ENCODE peak calls at places on chromosomes 7 and 10, in eight cellular contexts. C is gastrocnemius medialis, J is cardiac muscle cell, A is B cell, G is tibial artery, F is bronchial epithelial cell, H is retinal pigment epithelial cell, N is brain microvascular endothelial cell. K is an unnamed sample.

GRCh38 chr7:42980084-42980483 is 47.9 kb downstream of the MRPL32 start:
- DNase-seq in J (no peak), A (no peak), C (no peak), G (no peak), F (no peak), N (no peak), H (no peak), K (no peak)

GRCh38 chr7:131292141-131292905 is 35.4 kb upstream of the MKLN1 start:
- DNase-seq in C (no peak), G (no peak), F (no peak), J (no peak), A (no peak), H (no peak), N (no peak), K (no peak)

GRCh38 chr7:106313966-106314365 is 29.2 kb upstream of the NAMPT start:
- DNase-seq in N (no peak), A (no peak), H (no peak), C (no peak), J (no peak), G (no peak), F (no peak), K (no peak)

GRCh38 chr10:126256864-126257263 is 131.4 kb downstream of the ADAM12 start:
- DNase-seq in N (no peak), C (no peak), J (no peak), H (no peak), A (no peak), F (no peak), G (no peak), K (no peak)

GRCh38 chr7:153381275-153382119 is 621.9 kb downstream of the ACTR3B start:
- DNase-seq in G (no peak), A (no peak), F (no peak), J (no peak), N (no peak), H (no peak), C (no peak), K (no peak)

GRCh38 chr10:124009616-124010015 is 83.8 kb downstream of the CHST15 start:
- DNase-seq in H (no peak), G (no peak), J (no peak), N (no peak), A (no peak), C (no peak), F (no peak), K (no peak)

GRCh38 chr7:29494350-29494749 is 69.3 kb upstream of the PRR15 start:
- DNase-seq in N (no peak), G (no peak), C (no peak), A (no peak), J (peak), F (no peak), H (peak), K (no peak)

GRCh38 chr7:99928994-99929729 is at the start of gene GJC3:
- DNase-seq in H (no peak), A (peak), N (peak), C (no peak), J (peak), G (no peak), F (peak), K (no peak)

GRCh38 chr10:116658152-116658551 is 37.4 kb downstream of the PNLIPRP2 start:
- DNase-seq in J (no peak), C (no peak), N (no peak), F (no peak), A (no peak), G (no peak), H (no peak), K (no peak)

GRCh38 chr7:36604801-36605200 is 119.5 kb downstream of the AOAH start:
- DNase-seq in F (peak), G (no peak), H (no peak), J (no peak), C (no peak), N (no peak), A (no peak), K (peak)

GRCh38 chr10:49243139-49243538 is 54.9 kb upstream of the TMEM273 start:
- DNase-seq in G (no peak), J (no peak), C (no peak), H (no peak), A (no peak), F (no peak), N (no peak), K (no peak)

GRCh38 chr7:16504019-16504418 is 22.6 kb upstream of the LRRC72 start:
- DNase-seq in A (no peak), N (peak), C (no peak), H (no peak), G (no peak), J (peak), F (peak), K (peak)

GRCh38 chr10:52644678-52645434 is 127.7 kb downstream of the MBL2 start:
- DNase-seq in C (peak), J (peak), A (no peak), F (peak), N (peak), G (no peak), H (peak), K (no peak)

GRCh38 chr10:80155696-80156215 is 23.2 kb downstream of the PLAC9 start:
- DNase-seq in C (no peak), J (no peak), H (no peak), N (no peak), F (no peak), A (no peak), G (no peak), K (no peak)

GRCh38 chr10:106582291-106582690 is 582.2 kb downstream of the SORCS1 start:
- DNase-seq in N (no peak), C (no peak), F (peak), A (no peak), G (no peak), H (peak), J (peak), K (no peak)

GRCh38 chr10:32114500-32114899 is 58.3 kb upstream of the KIF5B start:
- DNase-seq in J (no peak), F (no peak), H (no peak), N (no peak), A (no peak), C (no peak), G (no peak), K (no peak)

GRCh38 chr7:33806284-33807157 is 98.8 kb upstream of the BMPER start:
- DNase-seq in H (no peak), J (peak), G (no peak), F (peak), C (no peak), A (no peak), N (peak), K (no peak)

GRCh38 chr10:27240891-27241639 is 468 bp upstream of the ACBD5 start:
- DNase-seq in A (peak), H (no peak), F (peak), J (no peak), G (no peak), N (no peak), C (no peak), K (no peak)

GRCh38 chr7:90613088-90613498 is 17.0 kb downstream of the CDK14 start:
- DNase-seq in F (no peak), N (no peak), A (no peak), J (peak), C (no peak), G (no peak), H (no peak), K (no peak)

GRCh38 chr10:104334965-104335650 is 3.2 kb downstream of the ITPRIP start:
- DNase-seq in C (no peak), J (no peak), H (no peak), N (no peak), A (no peak), G (no peak), F (peak), K (no peak)

GRCh38 chr7:17580141-17580540 is 281.7 kb downstream of the AHR start:
- DNase-seq in C (no peak), A (no peak), H (no peak), G (no peak), J (peak), N (peak), F (peak), K (no peak)

GRCh38 chr7:47651355-47652317 is 69.7 kb upstream of the TNS3 start:
- DNase-seq in N (peak), G (peak), C (no peak), H (peak), F (peak), A (no peak), J (peak), K (peak)

GRCh38 chr7:28990200-28990960 is 32.2 kb upstream of the TRIL start:
- DNase-seq in G (peak), J (peak), H (no peak), C (peak), A (no peak), F (no peak), N (peak), K (no peak)

GRCh38 chr10:35335718-35336083 is 608 bp upstream of the CCNY start:
- DNase-seq in H (no peak), A (no peak), N (no peak), F (no peak), J (peak), G (no peak), C (no peak), K (no peak)

GRCh38 chr10:68562666-68563522 is 2.8 kb downstream of the TET1 start:
- DNase-seq in G (no peak), A (no peak), J (peak), F (peak), C (no peak), H (no peak), N (no peak), K (no peak)

GRCh38 chr7:45647967-45648670 is 74.0 kb downstream of the ADCY1 start:
- DNase-seq in C (no peak), G (peak), H (no peak), N (no peak), F (no peak), A (no peak), J (no peak), K (no peak)

GRCh38 chr10:74640134-74640533 is 186.3 kb upstream of the KAT6B start:
- DNase-seq in J (no peak), C (no peak), H (no peak), A (no peak), G (no peak), F (no peak), N (no peak), K (no peak)

GRCh38 chr10:46514431-46514861 is 42.0 kb downstream of the GPRIN2 start:
- DNase-seq in J (no peak), G (peak), N (no peak), F (no peak), H (no peak), C (no peak), A (no peak), K (no peak)
- TF ChIP-seq CTCF in J (no peak), G (no peak), N (no peak), F (no peak), H (no peak), C (no peak), A (no peak), K (no peak)

GRCh38 chr7:149355390-149356048 is 93.5 kb downstream of the ZNF783 start:
- DNase-seq in H (no peak), C (no peak), A (no peak), F (peak), G (no peak), N (peak), J (no peak), K (no peak)
- TF ChIP-seq CTCF in H (no peak), C (no peak), A (no peak), F (peak), G (no peak), N (no peak), J (no peak), K (no peak)

DNA sequence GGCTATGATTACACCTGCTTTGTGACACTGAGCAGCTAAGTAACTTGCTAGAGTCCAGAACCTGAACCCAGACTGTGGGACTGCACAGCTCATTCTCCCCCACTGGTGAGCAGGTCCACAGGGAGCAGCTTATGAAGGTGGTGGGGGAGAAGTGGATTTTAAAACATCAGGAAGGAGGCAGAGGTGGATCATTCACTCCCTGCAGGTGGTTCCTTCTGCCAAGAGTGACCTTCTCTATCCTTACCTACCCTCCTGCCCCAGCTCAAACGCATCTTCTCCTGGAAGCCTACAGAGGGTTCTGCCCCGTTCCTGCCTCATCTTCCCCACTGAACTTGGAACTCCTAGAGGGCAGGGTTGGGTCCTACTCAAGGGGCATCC is 539 bp upstream of the FAM241B start:
- DNase-seq in F (no peak), G (no peak), A (no peak), C (no peak), H (no peak), N (no peak), J (no peak), K (no peak)
- TF ChIP-seq CTCF in F (no peak), G (no peak), A (no peak), C (no peak), H (no peak), N (no peak), J (no peak), K (no peak)

DNA sequence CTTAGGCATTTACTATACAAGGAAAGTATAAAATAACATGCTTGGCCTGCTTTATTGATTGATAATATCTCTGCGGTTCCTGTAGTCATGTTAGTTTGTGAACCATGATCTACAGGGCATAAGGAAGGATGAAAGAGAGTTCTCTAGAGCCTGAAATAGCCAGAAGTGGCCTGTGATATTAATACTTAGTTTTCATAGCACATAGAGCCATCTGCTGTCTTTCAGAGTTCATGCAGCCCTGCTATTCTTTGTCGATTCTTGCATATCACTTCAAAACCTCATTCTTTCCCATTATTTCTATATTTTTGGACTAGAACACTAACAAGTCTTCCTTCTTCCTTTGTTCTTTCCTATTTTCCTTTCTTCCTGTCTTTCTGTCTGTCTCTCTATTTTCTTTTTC is 26.4 kb upstream of the PRKG1 start:
- DNase-seq in F (no peak), J (peak), A (no peak), G (no peak), N (no peak), C (no peak), H (no peak), K (no peak)
- TF ChIP-seq CTCF in F (no peak), J (peak), A (no peak), G (peak), N (peak), C (no peak), H (no peak), K (no peak)

DNA sequence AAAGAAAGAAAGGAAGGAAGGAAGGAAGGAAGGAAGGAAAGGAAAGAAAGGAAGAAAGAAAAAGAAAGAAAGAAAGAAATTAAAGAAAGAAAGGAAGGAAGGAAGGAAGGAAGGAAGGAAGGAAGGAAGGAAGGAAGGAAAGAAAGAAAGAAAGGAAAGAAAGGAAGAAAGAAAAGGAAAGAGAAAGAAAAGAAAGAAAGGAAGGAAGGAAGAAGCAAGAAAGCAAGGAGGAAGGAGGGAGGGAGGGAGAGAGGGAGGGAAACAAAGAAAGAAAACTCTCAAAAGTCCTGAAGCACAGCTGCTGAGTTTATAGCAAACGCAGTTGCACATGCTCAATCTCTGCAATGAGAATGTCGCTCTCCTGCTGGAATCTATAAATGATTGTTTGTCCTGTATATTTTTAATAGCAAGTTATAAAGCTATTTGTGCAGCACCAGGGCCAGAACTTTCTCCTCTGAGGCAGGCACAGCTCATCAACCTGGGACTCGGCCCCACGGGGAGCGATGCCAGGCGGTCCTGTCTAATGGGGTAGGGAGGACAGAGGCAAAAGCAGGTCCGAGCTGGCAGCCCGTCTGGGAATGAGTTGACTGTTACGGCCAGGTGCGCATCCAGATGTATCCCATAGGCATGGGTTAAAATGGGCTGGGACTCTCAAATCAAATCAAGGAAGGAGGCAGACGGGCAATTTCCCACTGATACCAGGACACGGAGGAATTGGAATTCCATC is 118.0 kb upstream of the PFKP start:
- DNase-seq in H (no peak), C (no peak), N (no peak), A (no peak), G (no peak), J (no peak), F (no peak), K (no peak)
- TF ChIP-seq CTCF in H (no peak), C (no peak), N (no peak), A (no peak), G (no peak), J (no peak), F (no peak), K (no peak)

K was measured in kidney epithelial cell.